ENCODE peak calls at places on chromosomes 3 and 15, in four cellular contexts. J is H1, M is H9, Q is neuronal stem cell. S is an unnamed sample.
A peak's percentile ranks its signal among the peaks of the same experiment; 100 is the strongest.

GRCh38 chr3:158330820-158331219 is 220.9 kb downstream of the RSRC1 start:
- DNase-seq in Q (no peak), M (no peak), J (no peak), S (peak; percentile 40)

GRCh38 chr3:37223084-37223975 is 48.9 kb upstream of the LRRFIP2 start:
- DNase-seq in Q (no peak), J (no peak), M (no peak), S (peak; percentile 43)

GRCh38 chr3:127440384-127440783 is 150.1 kb downstream of the TPRA1 start:
- DNase-seq in Q (no peak), M (peak; percentile 4), J (no peak), S (no peak)

GRCh38 chr15:66713843-66714508 is 11.9 kb downstream of the SMAD6 start:
- DNase-seq in Q (no peak), M (no peak), J (no peak), S (no peak)

GRCh38 chr3:149657796-149658443 is at the start of gene WWTR1:
- DNase-seq in J (peak; percentile 90), M (peak; percentile 97), Q (peak; percentile 81), S (peak; percentile 94)

GRCh38 chr3:187104342-187104741 is 35.0 kb downstream of the RPL39L start:
- DNase-seq in M (no peak), Q (no peak), J (no peak), S (no peak)

GRCh38 chr3:86988235-86988634 is 2.7 kb downstream of the VGLL3 start:
- DNase-seq in J (no peak), M (no peak), Q (no peak), S (peak; percentile 94)

GRCh38 chr3:65030847-65031463 is 343.2 kb upstream of the ADAMTS9 start:
- DNase-seq in J (no peak), M (no peak), Q (no peak), S (peak; percentile 53)

GRCh38 chr3:43958973-43959372 is 268.2 kb downstream of the ABHD5 start:
- DNase-seq in J (no peak), Q (no peak), M (no peak), S (no peak)

GRCh38 chr3:141410861-141411771 is 42.8 kb downstream of the ZBTB38 start:
- DNase-seq in M (no peak), J (no peak), Q (no peak), S (peak; percentile 68)

GRCh38 chr3:97340940-97341339 is 423.6 kb upstream of the ARL6 start:
- DNase-seq in Q (no peak), J (peak; percentile 13), M (peak; percentile 28), S (no peak)

GRCh38 chr3:52385157-52385556 is 59.7 kb downstream of the SEMA3G start:
- DNase-seq in J (peak; percentile 81), Q (peak; percentile 66), M (peak; percentile 93), S (peak; percentile 41)

GRCh38 chr3:53545365-53546031 is 51.1 kb downstream of the CACNA1D start:
- DNase-seq in M (no peak), J (no peak), Q (no peak), S (no peak)

GRCh38 chr3:156024904-156025303 is 95.5 kb upstream of the KCNAB1 start:
- DNase-seq in J (no peak), Q (no peak), M (no peak), S (peak; percentile 8)

GRCh38 chr15:41869770-41870688 is 23.8 kb downstream of the SPTBN5 start:
- DNase-seq in J (no peak), Q (no peak), M (no peak), S (no peak)

GRCh38 chr3:34483290-34483887 is 685.0 kb downstream of the PDCD6IP start:
- DNase-seq in Q (no peak), J (no peak), M (no peak), S (no peak)

GRCh38 chr3:126371096-126371705 is 14.0 kb upstream of the KLF15 start:
- DNase-seq in J (no peak), M (no peak), Q (no peak), S (no peak)

GRCh38 chr15:63950911-63951481 is 95.3 kb downstream of the DAPK2 start:
- DNase-seq in Q (no peak), M (no peak), J (no peak), S (peak; percentile 87)

GRCh38 chr15:65925338-65925737 is 56.0 kb downstream of the RAB11A start:
- DNase-seq in M (no peak), Q (no peak), J (no peak), S (no peak)

GRCh38 chr15:66653398-66653797 is 48.6 kb upstream of the SMAD6 start:
- DNase-seq in J (no peak), M (no peak), Q (no peak), S (no peak)

GRCh38 chr15:69679623-69680228 is 227.1 kb downstream of the RPLP1 start:
- DNase-seq in M (no peak), Q (no peak), J (no peak), S (no peak)

GRCh38 chr15:25345943-25346342 is 92.9 kb downstream of the UBE3A start:
- DNase-seq in Q (peak; percentile 4), J (peak; percentile 15), M (peak; percentile 60), S (peak; percentile 4)

GRCh38 chr3:47117803-47118364 is 46.0 kb downstream of the SETD2 start:
- DNase-seq in Q (no peak), M (no peak), J (no peak), S (no peak)

GRCh38 chr3:183548262-183548769 is 7.2 kb downstream of the KLHL6 start:
- DNase-seq in M (peak; percentile 79), J (peak; percentile 46), Q (peak; percentile 66), S (peak; percentile 72)

GRCh38 chr3:123036352-123037014 is 8.9 kb upstream of the SEMA5B start:
- DNase-seq in Q (no peak), M (no peak), J (no peak), S (peak; percentile 66)

GRCh38 chr15:76217029-76217866 is 94.0 kb downstream of the ETFA start:
- DNase-seq in Q (no peak), J (no peak), M (no peak), S (peak; percentile 57)

GRCh38 chr15:75177360-75178071 is 24.2 kb upstream of the C15orf39 start:
- DNase-seq in J (no peak), M (no peak), Q (no peak), S (no peak)

GRCh38 chr3:23991236-23992050 is 46.4 kb downstream of the NR1D2 start:
- DNase-seq in J (no peak), M (no peak), Q (no peak), S (peak; percentile 24)

GRCh38 chr3:189320511-189320910 is 148.7 kb downstream of the TPRG1 start:
- DNase-seq in J (no peak), Q (no peak), M (no peak), S (no peak)

GRCh38 chr3:73813291-73813977 is 188.7 kb upstream of the PDZRN3 start:
- DNase-seq in M (no peak), J (no peak), Q (no peak), S (no peak)

GRCh38 chr3:14492948-14493881 is 46.9 kb downstream of the GRIP2 start:
- DNase-seq in Q (no peak), M (no peak), J (no peak), S (no peak)

GRCh38 chr3:71244153-71245051 is 339.1 kb downstream of the FOXP1 start:
- DNase-seq in Q (no peak), M (no peak), J (no peak), S (peak; percentile 67)

GRCh38 chr15:63970723-63971426 is 75.4 kb downstream of the DAPK2 start:
- DNase-seq in M (peak; percentile 10), Q (no peak), J (no peak), S (no peak)

GRCh38 chr15:43370310-43370974 is 401 bp downstream of the ZSCAN29 start:
- DNase-seq in Q (peak; percentile 37), J (no peak), M (peak; percentile 44), S (peak; percentile 47)
- H2BK15ac ChIP-seq in Q (no peak overlapping the region), J (no peak overlapping the region), M (no peak overlapping the region), S (no peak overlapping the region)

DNA sequence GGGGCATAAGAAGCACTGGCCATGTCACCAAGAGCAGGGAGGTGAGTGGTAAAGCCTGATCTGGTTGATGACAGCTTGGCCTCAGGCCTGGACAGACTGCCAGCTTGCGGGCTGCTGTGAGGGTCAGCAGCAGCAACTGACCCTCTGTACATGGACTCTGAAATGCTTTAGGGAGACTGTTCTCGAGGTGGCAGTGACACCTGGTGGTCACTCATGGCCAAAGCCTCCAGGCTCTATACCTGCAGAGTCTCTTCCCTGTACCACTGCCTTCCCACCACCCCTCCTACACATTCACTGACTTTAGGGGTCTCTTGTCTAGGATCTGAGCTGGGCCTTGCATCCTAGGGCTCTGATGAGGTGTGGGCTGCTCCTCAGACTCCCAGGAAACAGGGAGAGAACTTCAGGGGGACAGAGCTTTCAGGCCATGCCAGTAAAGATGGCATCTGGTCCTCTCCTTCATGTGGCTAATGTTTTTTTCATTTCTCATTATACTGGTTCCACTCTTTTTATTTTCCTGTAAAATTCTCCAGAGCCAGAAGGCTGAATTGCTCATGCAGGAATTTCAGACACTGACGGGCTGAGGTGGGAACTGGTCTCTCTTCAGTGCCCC is 17.2 kb upstream of the TIMP4 start:
- DNase-seq in Q (peak; percentile 62), J (no peak), M (peak; percentile 71), S (peak; percentile 50)
- H2BK15ac ChIP-seq in Q (no peak overlapping the region), J (no peak overlapping the region), M (no peak overlapping the region), S (no peak overlapping the region)

GRCh38 chr3:115146418-115147328 is at the start of gene ZBTB20:
- DNase-seq in M (peak; percentile 71), J (peak; percentile 13), Q (peak; percentile 67), S (peak; percentile 77)
- H2BK15ac ChIP-seq in M (no peak within 1 kb of the TSS), J (no peak within 1 kb of the TSS), Q (no peak within 1 kb of the TSS), S (no peak within 1 kb of the TSS)

DNA sequence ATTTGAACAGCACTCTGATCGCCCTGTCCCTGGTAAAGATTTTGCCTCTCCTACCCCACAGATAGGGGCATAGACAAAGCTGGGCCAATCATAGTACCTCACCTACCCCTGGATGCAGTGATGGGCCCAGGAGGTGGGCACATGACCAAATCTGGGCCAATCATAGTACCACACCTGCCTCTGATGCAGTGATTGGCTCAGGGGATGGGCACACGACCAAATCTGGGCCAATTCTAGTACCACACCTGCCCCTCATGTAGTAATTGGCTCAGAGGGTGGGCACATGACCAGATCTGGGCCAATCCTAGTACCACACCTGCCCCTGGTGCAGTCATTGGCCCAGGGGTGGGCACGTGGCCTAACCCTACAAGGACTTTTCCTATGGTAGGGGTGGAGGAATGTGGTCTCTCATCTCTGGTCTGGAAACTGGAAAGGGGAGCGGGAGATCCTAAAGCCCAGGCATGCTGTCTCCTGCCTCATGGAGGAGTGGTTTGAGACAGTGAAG is 56.9 kb upstream of the MEF2A start:
- DNase-seq in M (no peak), Q (no peak), J (no peak), S (no peak)
- H2BK15ac ChIP-seq in M (no peak overlapping the region), Q (no peak overlapping the region), J (no peak overlapping the region), S (no peak overlapping the region)

DNA sequence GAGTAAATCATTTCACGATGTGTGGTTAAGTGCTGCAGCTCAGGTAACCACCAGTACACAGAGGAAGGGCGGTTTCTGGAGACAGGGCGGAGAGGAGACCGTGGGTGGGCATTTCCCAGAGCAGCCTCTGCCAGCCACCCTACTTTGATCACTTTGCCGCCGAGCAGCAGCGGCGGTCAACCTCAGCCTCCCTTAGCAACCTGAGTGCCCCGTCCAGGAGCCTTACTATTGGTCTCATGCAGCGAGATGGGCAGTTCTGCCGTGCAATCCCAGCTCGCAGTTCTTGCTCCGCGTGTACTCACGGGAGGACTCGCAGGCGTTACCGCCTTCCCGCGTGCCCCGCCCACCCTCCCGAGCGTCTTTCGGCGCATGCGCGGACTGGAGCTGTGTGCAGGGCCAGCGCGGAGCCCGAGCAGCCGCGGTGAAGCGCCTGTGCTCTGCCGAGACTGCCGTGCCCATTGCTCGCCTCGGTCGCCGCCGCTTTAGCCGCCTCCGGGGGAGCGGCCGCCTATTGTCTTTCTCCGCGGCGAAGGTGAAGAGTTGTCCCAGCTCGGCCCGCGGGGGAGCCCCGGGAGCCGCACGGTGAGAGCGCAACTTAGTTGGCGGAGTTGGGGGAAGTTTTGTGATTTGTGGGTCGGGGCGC is at the start of gene AKAP13:
- DNase-seq in J (peak; percentile 98), Q (peak; percentile 98), M (peak; percentile 100), S (peak; percentile 99)
- H2BK15ac ChIP-seq in J (no peak within 1 kb of the TSS), Q (no peak within 1 kb of the TSS), M (no peak within 1 kb of the TSS), S (peak within 1 kb of the TSS; percentile 79)